ENCODE peak calls at places on chromosomes 6 and 20, in six cellular contexts. J, Q, V, H, S and D are unnamed samples.

GRCh38 chr6:113591896-113592827 is 265.0 kb upstream of the MARCKS start:
- DNase-seq in S (no peak), Q (peak), V (no peak), J (peak), H (no peak), D (no peak)

GRCh38 chr6:125888989-125889656 is 67.4 kb upstream of the HINT3 start:
- DNase-seq in S (no peak), Q (peak), H (no peak), J (no peak), V (no peak), D (no peak)

GRCh38 chr6:22819209-22819608 is 249.8 kb downstream of the HDGFL1 start:
- DNase-seq in H (no peak), S (no peak), J (no peak), V (no peak), Q (no peak), D (no peak)

GRCh38 chr6:80771941-80772340 is 665.5 kb downstream of the BCKDHB start:
- DNase-seq in S (no peak), Q (peak), J (no peak), V (peak), H (no peak), D (no peak)

GRCh38 chr6:82006027-82006738 is 241.4 kb downstream of the IBTK start:
- DNase-seq in H (no peak), J (peak), S (no peak), V (peak), Q (peak), D (no peak)

GRCh38 chr20:58895099-58895795 is 42.7 kb downstream of the GNAS start:
- DNase-seq in H (no peak), S (no peak), V (no peak), J (no peak), Q (no peak), D (no peak)

GRCh38 chr6:106324726-106325335 is 729 bp downstream of the ATG5 start:
- DNase-seq in S (no peak), H (no peak), J (no peak), V (no peak), Q (peak), D (no peak)

GRCh38 chr6:50602191-50602810 is 111.0 kb upstream of the TFAP2D start:
- DNase-seq in V (no peak), Q (peak), S (no peak), H (no peak), J (no peak), D (no peak)

GRCh38 chr6:73368675-73369074 is 1.0 kb downstream of the OOEP start:
- DNase-seq in Q (no peak), H (no peak), J (no peak), S (no peak), V (no peak), D (no peak)

GRCh38 chr6:144585217-144585814 is 300.2 kb downstream of the UTRN start:
- DNase-seq in S (no peak), Q (peak), V (peak), J (no peak), H (no peak), D (no peak)

GRCh38 chr6:19812512-19813119 is 24.6 kb upstream of the ID4 start:
- DNase-seq in J (no peak), S (no peak), Q (peak), H (no peak), V (no peak), D (no peak)

GRCh38 chr6:45576648-45577624 is 199.2 kb upstream of the SUPT3H start:
- DNase-seq in V (no peak), Q (no peak), H (peak), J (no peak), S (peak), D (no peak)

GRCh38 chr6:31901415-31901952 is 402 bp downstream of the ZBTB12 start:
- DNase-seq in H (peak), S (peak), V (peak), Q (peak), J (peak), D (no peak)

GRCh38 chr6:138692058-138692977 is 81.3 kb upstream of the CCDC28A start:
- DNase-seq in J (peak), H (peak), V (peak), S (peak), Q (peak), D (peak)

GRCh38 chr6:168073937-168074730 is 4.9 kb downstream of the FRMD1 start:
- DNase-seq in S (peak), J (no peak), H (no peak), Q (no peak), V (no peak), D (no peak)

GRCh38 chr6:33427585-33428218 is 7.8 kb downstream of the SYNGAP1 start:
- DNase-seq in J (peak), Q (no peak), H (peak), V (peak), S (peak), D (no peak)

GRCh38 chr20:3218307-3218988 is 9.2 kb downstream of the ITPA start:
- DNase-seq in H (no peak), J (peak), V (peak), S (peak), Q (peak), D (peak)

GRCh38 chr20:50514750-50515149 is 4.6 kb downstream of the PTPN1 start:
- DNase-seq in Q (no peak), V (no peak), S (no peak), H (no peak), J (no peak), D (no peak)

GRCh38 chr20:56715902-56716519 is 86.9 kb downstream of the TFAP2C start:
- DNase-seq in Q (no peak), V (no peak), H (no peak), S (no peak), J (no peak), D (no peak)

GRCh38 chr6:122947355-122947754 is 48.7 kb upstream of the CLVS2 start:
- DNase-seq in V (peak), H (no peak), J (no peak), Q (peak), S (no peak), D (no peak)

GRCh38 chr6:9657994-9658393 is 756.9 kb downstream of the TFAP2A start:
- DNase-seq in Q (peak), S (no peak), H (no peak), V (no peak), J (no peak), D (no peak)

GRCh38 chr20:14454296-14454695 is 116.9 kb upstream of the FLRT3 start:
- DNase-seq in V (no peak), Q (no peak), H (no peak), J (no peak), S (no peak), D (no peak)

GRCh38 chr20:34268851-34269668 is 27.8 kb downstream of the ASIP start:
- DNase-seq in V (no peak), Q (no peak), H (no peak), J (peak), S (peak), D (no peak)

GRCh38 chr6:126625019-126625418 is 285.1 kb downstream of the CENPW start:
- DNase-seq in S (no peak), H (no peak), V (no peak), Q (peak), J (no peak), D (no peak)

GRCh38 chr6:53397283-53397682 is 48.5 kb upstream of the ELOVL5 start:
- DNase-seq in H (no peak), Q (no peak), V (no peak), J (no peak), S (no peak), D (no peak)

GRCh38 chr6:18596529-18596835 is 209.3 kb downstream of the RNF144B start:
- DNase-seq in S (no peak), Q (no peak), J (no peak), H (no peak), V (no peak), D (no peak)

GRCh38 chr20:43191946-43192847 is 2.5 kb upstream of the PTPRT start:
- DNase-seq in V (peak), H (no peak), S (peak), J (no peak), Q (peak), D (no peak)

GRCh38 chr6:21596379-21597242 is 3.1 kb downstream of the SOX4 start:
- DNase-seq in J (peak), S (peak), V (peak), H (peak), Q (peak), D (peak)

GRCh38 chr20:61812771-61813485 is 252.8 kb downstream of the TAF4 start:
- DNase-seq in S (no peak), J (no peak), Q (no peak), V (no peak), H (no peak), D (no peak)

GRCh38 chr20:10665027-10665561 is 8.7 kb downstream of the JAG1 start:
- DNase-seq in S (no peak), H (no peak), Q (peak), V (no peak), J (no peak), D (no peak)

GRCh38 chr20:18412202-18412901 is 54.5 kb downstream of the DZANK1 start:
- DNase-seq in S (no peak), Q (no peak), H (no peak), J (no peak), V (no peak), D (no peak)

GRCh38 chr6:73732845-73733675 is 37.1 kb downstream of the CD109 start:
- DNase-seq in H (peak), J (peak), V (peak), Q (peak), S (no peak), D (no peak)

GRCh38 chr20:2396241-2396814 is 15.6 kb downstream of the TGM6 start:
- DNase-seq in S (no peak), Q (no peak), J (no peak), H (peak), V (no peak), D (no peak)

GRCh38 chr6:163078712-163079111 is 335.8 kb upstream of the QKI start:
- DNase-seq in V (no peak), J (no peak), H (no peak), Q (no peak), S (no peak), D (no peak)

GRCh38 chr20:38473353-38473795 is 731 bp downstream of the RALGAPB start:
- DNase-seq in Q (no peak), J (no peak), V (no peak), H (no peak), S (no peak), D (no peak)

GRCh38 chr6:147463651-147464050 is 44.8 kb upstream of the SAMD5 start:
- DNase-seq in V (no peak), H (no peak), J (no peak), Q (no peak), S (no peak), D (no peak)

GRCh38 chr6:147467891-147468290 is 40.6 kb upstream of the SAMD5 start:
- DNase-seq in S (no peak), H (no peak), V (no peak), J (no peak), Q (no peak), D (no peak)

GRCh38 chr6:147467463-147467862 is 41.0 kb upstream of the SAMD5 start:
- DNase-seq in S (no peak), H (no peak), J (no peak), Q (no peak), V (no peak), D (no peak)

GRCh38 chr6:147468634-147469033 is 39.9 kb upstream of the SAMD5 start:
- DNase-seq in J (no peak), V (no peak), S (no peak), H (no peak), Q (peak), D (no peak)
- TF ChIP-seq CTCF in J (no peak), V (no peak), S (no peak), H (no peak), Q (no peak), D (peak)

GRCh38 chr6:41072836-41073202 is at the start of gene NFYA:
- DNase-seq in H (no peak), Q (no peak), S (peak), J (no peak), V (peak), D (peak)

GRCh38 chr6:41074692-41075436 is 2.1 kb downstream of the NFYA start:
- DNase-seq in J (no peak), S (no peak), Q (peak), H (no peak), V (no peak), D (no peak)

GRCh38 chr6:41071923-41072835 is at the start of gene OARD1:
- DNase-seq in S (peak), Q (peak), V (peak), J (peak), H (peak), D (peak)

GRCh38 chr6:41073968-41074691 is 1.4 kb downstream of the NFYA start:
- DNase-seq in Q (peak), H (no peak), J (no peak), S (no peak), V (no peak), D (no peak)

DNA sequence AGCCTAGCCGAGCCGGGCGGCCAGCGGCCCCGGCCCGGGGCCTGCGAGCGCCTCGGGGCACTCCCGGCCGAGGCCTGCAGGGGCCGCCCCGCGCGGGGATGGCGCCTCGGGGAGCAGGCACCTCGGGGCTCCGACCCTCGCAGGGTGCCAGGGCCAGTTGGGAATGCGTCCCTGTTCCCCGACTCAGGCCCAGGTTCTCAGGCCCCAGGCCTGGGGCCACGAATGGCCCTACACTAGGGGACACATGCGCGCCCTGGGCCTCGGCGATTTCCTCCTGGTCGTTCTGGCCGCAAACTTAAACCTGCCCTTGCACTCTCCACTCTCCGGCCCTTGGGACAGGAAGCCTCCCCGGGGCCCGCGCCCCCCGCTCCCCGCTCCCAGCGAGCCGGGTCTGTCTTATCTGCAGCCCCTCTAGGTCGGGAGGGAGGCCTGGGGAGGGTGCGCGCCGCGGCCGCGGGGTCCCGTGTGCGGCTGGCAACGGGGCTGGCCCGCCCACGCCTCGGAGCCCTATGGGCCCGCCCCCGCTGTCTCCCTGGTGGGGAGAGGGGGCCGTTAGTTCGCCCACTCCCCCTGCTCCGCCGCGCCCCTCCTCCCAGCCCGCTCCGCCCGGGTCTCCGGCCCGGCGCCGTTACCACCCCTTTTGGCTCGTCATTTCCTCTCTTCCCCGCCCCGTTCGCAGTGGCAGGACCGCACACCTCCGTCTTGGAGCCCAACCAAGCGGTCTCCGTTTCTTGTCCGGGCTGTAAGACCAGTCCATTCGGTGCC is 611 bp downstream of the NFYA start:
- DNase-seq in V (peak), S (peak), J (peak), Q (peak), H (peak), D (peak)
- TF ChIP-seq CTCF in V (peak), S (peak), J (peak), Q (peak), H (no peak), D (peak)

GRCh38 chr6:79394690-79395089 is 142.5 kb downstream of the LCA5 start:
- DNase-seq in H (no peak), Q (no peak), V (no peak), J (no peak), S (no peak), D (no peak)
- TF ChIP-seq CTCF in H (no peak), Q (no peak), V (no peak), J (no peak), S (no peak), D (no peak)

GRCh38 chr6:70099732-70100131 is 203.2 kb downstream of the COL9A1 start:
- DNase-seq in H (no peak), Q (no peak), V (no peak), S (no peak), J (no peak), D (no peak)

GRCh38 chr6:70108230-70108629 is 194.7 kb downstream of the COL9A1 start:
- DNase-seq in V (no peak), S (no peak), Q (peak), H (no peak), J (no peak), D (no peak)

GRCh38 chr6:70103798-70104197 is 199.1 kb downstream of the COL9A1 start:
- DNase-seq in V (no peak), H (no peak), S (no peak), J (peak), Q (peak), D (no peak)
- TF ChIP-seq CTCF in V (peak), H (no peak), S (no peak), J (peak), Q (peak), D (peak)

GRCh38 chr20:21643417-21643816 is 62.0 kb upstream of the PAX1 start:
- DNase-seq in V (no peak), Q (peak), S (no peak), J (no peak), H (no peak), D (no peak)

GRCh38 chr20:21640556-21640955 is 64.9 kb upstream of the PAX1 start:
- DNase-seq in Q (peak), V (peak), S (no peak), H (no peak), J (no peak), D (no peak)
- TF ChIP-seq CTCF in Q (peak), V (peak), S (no peak), H (no peak), J (no peak), D (no peak)